ENCODE peak calls at places on chromosomes 13 and 19, in six cellular contexts. A is lower leg skin; R is CD8-positive, alpha-beta memory T cell; K is stimulated activated CD4-positive, alpha-beta T cell treated with anti-CD3 and anti-CD28 coated beads, Interleukin-12 subunit alpha, Interleukin-12 subunit beta, amount 100 ng/mL, for 24 hours; W is amniotic stem cell; F is GM13977. D is an unnamed sample.

GRCh38 chr13:107421951-107422350 is 793.4 kb downstream of the LIG4 start:
- DNase-seq in W (no peak), K (no peak), A (no peak), F (no peak), R (no peak), D (no peak)

GRCh38 chr19:10535613-10536012 is 8.1 kb upstream of the ATG4D start:
- DNase-seq in A (no peak), K (no peak), R (no peak), W (no peak), F (no peak), D (no peak)

GRCh38 chr19:15015946-15016542 is 33.2 kb upstream of the CASP14 start:
- DNase-seq in W (no peak), K (no peak), F (no peak), R (no peak), A (no peak), D (no peak)

GRCh38 chr19:7928741-7929701 is 3.1 kb upstream of the CTXN1 start:
- DNase-seq in W (peak; percentile 46), F (peak; percentile 78), K (no peak), A (no peak), R (peak; percentile 77), D (peak; percentile 71)

GRCh38 chr19:41264581-41265375 is 606 bp downstream of the HNRNPUL1 start:
- DNase-seq in W (no peak), A (peak; percentile 91), F (peak; percentile 56), R (peak; percentile 39), K (peak; percentile 28), D (peak; percentile 72)

GRCh38 chr19:15280915-15281683 is 48.9 kb upstream of the EPHX3 start:
- DNase-seq in A (peak; percentile 96), F (no peak), R (no peak), W (no peak), K (no peak), D (no peak)

GRCh38 chr19:55459551-55459949 is 1.9 kb downstream of the ISOC2 start:
- DNase-seq in A (no peak), F (no peak), W (no peak), K (no peak), R (no peak), D (no peak)

GRCh38 chr13:113041821-113042335 is 63.7 kb upstream of the F7 start:
- DNase-seq in K (no peak), W (no peak), R (no peak), A (no peak), F (no peak), D (no peak)

GRCh38 chr19:34502582-34503545 is 21.3 kb downstream of the WTIP start:
- DNase-seq in K (no peak), W (no peak), F (no peak), R (no peak), A (peak; percentile 80), D (no peak)

GRCh38 chr13:76225815-76226489 is 589.8 kb downstream of the LMO7 start:
- DNase-seq in K (no peak), F (no peak), W (no peak), R (no peak), A (no peak), D (no peak)

GRCh38 chr13:86870388-86870966 is 800.7 kb upstream of the SLITRK5 start:
- DNase-seq in W (no peak), K (no peak), A (no peak), R (no peak), F (peak; percentile 7), D (no peak)

GRCh38 chr13:113850722-113851479 is 13.0 kb downstream of the GAS6 start:
- DNase-seq in W (no peak), R (no peak), F (no peak), K (no peak), A (no peak), D (no peak)

D was measured in CD8-positive, alpha-beta T cell.